ENCODE peak calls at places on chromosomes 11 and 22, in seven cellular contexts. A, P, L, B, I, V and K are unnamed samples.

GRCh38 chr22:50540352-50540751 is 5.3 kb upstream of the KLHDC7B start:
- DNase-seq in A (no peak), P (no peak), L (no peak), B (no peak), I (no peak), V (no peak), K (no peak)

GRCh38 chr11:69126286-69126685 is 29.4 kb upstream of the SMIM38 start:
- DNase-seq in A (no peak), P (no peak), L (no peak), B (no peak), I (no peak), V (peak), K (no peak)

GRCh38 chr11:23509821-23510220 is 649.5 kb upstream of the CCDC179 start:
- DNase-seq in A (no peak), P (no peak), L (no peak), B (no peak), I (no peak), V (no peak), K (no peak)

GRCh38 chr11:122731500-122731913 is 76.0 kb downstream of the UBASH3B start:
- DNase-seq in A (no peak), P (peak), L (no peak), B (no peak), I (no peak), V (no peak), K (no peak)

GRCh38 chr22:43501951-43502874 is 90.4 kb downstream of the MPPED1 start:
- DNase-seq in A (no peak), P (no peak), L (no peak), B (no peak), I (no peak), V (no peak), K (no peak)

GRCh38 chr11:74011360-74012071 is 2.6 kb upstream of the UCP3 start:
- DNase-seq in A (peak), P (no peak), L (no peak), B (no peak), I (peak), V (no peak), K (no peak)

GRCh38 chr11:66421492-66422205 is 814 bp downstream of the NPAS4 start:
- DNase-seq in A (peak), P (peak), L (peak), B (peak), I (peak), V (peak), K (peak)

GRCh38 chr22:41181349-41182241 is 23.5 kb upstream of the L3MBTL2 start:
- DNase-seq in A (no peak), P (peak), L (no peak), B (peak), I (no peak), V (no peak), K (peak)

GRCh38 chr11:3623126-3623525 is 18.7 kb downstream of the ART5 start:
- DNase-seq in A (no peak), P (no peak), L (no peak), B (no peak), I (no peak), V (no peak), K (no peak)

GRCh38 chr22:20673341-20674195 is 100.3 kb upstream of the SERPIND1 start:
- DNase-seq in A (no peak), P (no peak), L (no peak), B (no peak), I (no peak), V (no peak), K (no peak)

GRCh38 chr22:25120093-25120561 is 79.5 kb upstream of the CRYBB3 start:
- DNase-seq in A (no peak), P (no peak), L (peak), B (peak), I (no peak), V (no peak), K (no peak)

GRCh38 chr11:83663446-83663845 is 377.3 kb upstream of the CCDC90B start:
- DNase-seq in A (no peak), P (no peak), L (no peak), B (no peak), I (no peak), V (no peak), K (no peak)

GRCh38 chr22:38294193-38294592 is 21.4 kb upstream of the TMEM184B start:
- DNase-seq in A (no peak), P (no peak), L (no peak), B (no peak), I (no peak), V (no peak), K (no peak)

GRCh38 chr11:47393163-47394049 is 15.0 kb upstream of the SLC39A13 start:
- DNase-seq in A (no peak), P (peak), L (no peak), B (no peak), I (no peak), V (peak), K (no peak)

GRCh38 chr22:36940676-36941075 is 27.2 kb downstream of the CSF2RB start:
- DNase-seq in A (peak), P (no peak), L (no peak), B (no peak), I (peak), V (no peak), K (no peak)

GRCh38 chr11:44621784-44622183 is 56.3 kb downstream of the CD82 start:
- DNase-seq in A (no peak), P (no peak), L (no peak), B (peak), I (no peak), V (peak), K (no peak)

GRCh38 chr11:113675565-113675964 is 30.5 kb downstream of the TMPRSS5 start:
- DNase-seq in A (no peak), P (no peak), L (no peak), B (no peak), I (no peak), V (no peak), K (no peak)

GRCh38 chr11:1825785-1826451 is 8.9 kb upstream of the SYT8 start:
- DNase-seq in A (no peak), P (no peak), L (no peak), B (no peak), I (no peak), V (peak), K (no peak)

GRCh38 chr22:37860796-37861421 is 11.7 kb downstream of the EIF3L start:
- DNase-seq in A (no peak), P (no peak), L (no peak), B (no peak), I (no peak), V (no peak), K (no peak)

GRCh38 chr11:88410636-88411035 is 73.1 kb upstream of the CTSC start:
- DNase-seq in A (no peak), P (no peak), L (no peak), B (no peak), I (no peak), V (no peak), K (peak)

GRCh38 chr22:43110444-43110926 is at the start of gene BIK:
- DNase-seq in A (peak), P (no peak), L (no peak), B (no peak), I (peak), V (no peak), K (no peak)

GRCh38 chr11:74634537-74634936 is 42.2 kb downstream of the POLD3 start:
- DNase-seq in A (no peak), P (no peak), L (peak), B (no peak), I (no peak), V (no peak), K (peak)

GRCh38 chr11:65516135-65516968 is 8.5 kb upstream of the SCYL1 start:
- DNase-seq in A (no peak), P (no peak), L (no peak), B (no peak), I (no peak), V (peak), K (no peak)

GRCh38 chr11:19511413-19512183 is 201.0 kb upstream of the NAV2 start:
- DNase-seq in A (no peak), P (no peak), L (no peak), B (no peak), I (no peak), V (peak), K (no peak)

GRCh38 chr22:17116931-17117330 is 4.2 kb downstream of the TMEM121B start:
- DNase-seq in A (no peak), P (no peak), L (no peak), B (no peak), I (no peak), V (no peak), K (no peak)

GRCh38 chr11:7851391-7851790 is 54.6 kb upstream of the OR5P2 start:
- DNase-seq in A (no peak), P (no peak), L (peak), B (no peak), I (no peak), V (no peak), K (peak)
- TF ChIP-seq CTCF in A (peak), P (no peak), L (peak), B (no peak), I (no peak), V (no peak), K (peak)

GRCh38 chr22:45201678-45202332 is 38.1 kb downstream of the NUP50 start:
- DNase-seq in A (no peak), P (no peak), L (no peak), B (peak), I (no peak), V (no peak), K (peak)
- TF ChIP-seq CTCF in A (no peak), P (no peak), L (no peak), B (no peak), I (no peak), V (no peak), K (no peak)

DNA sequence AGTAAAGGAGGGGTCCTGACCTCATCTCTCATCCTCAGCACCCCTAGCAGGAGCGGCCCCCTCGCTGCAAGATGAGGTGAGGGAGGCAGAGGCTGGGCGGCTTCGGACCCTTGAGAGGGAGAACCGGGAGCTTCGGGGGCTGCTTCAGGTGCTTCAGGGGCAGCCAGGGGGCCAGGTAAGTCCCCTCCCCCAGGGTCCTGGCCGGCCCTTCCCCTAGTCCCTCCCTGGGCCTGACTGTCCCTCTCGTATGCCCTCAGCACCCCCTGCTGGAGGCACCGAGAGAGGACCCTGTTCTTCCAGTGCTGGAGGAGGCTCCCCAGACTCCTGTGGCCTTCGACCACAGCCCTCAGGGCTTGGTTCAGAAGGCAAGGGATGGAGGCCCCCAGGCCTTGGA is 3.7 kb downstream of the CCDC88B start:
- DNase-seq in A (no peak), P (no peak), L (no peak), B (no peak), I (no peak), V (no peak), K (no peak)
- TF ChIP-seq CTCF in A (peak), P (peak), L (peak), B (no peak), I (no peak), V (no peak), K (peak)

GRCh38 chr11:60334005-60334620 is 7.1 kb downstream of the MS4A6E start:
- DNase-seq in A (peak), P (no peak), L (peak), B (no peak), I (peak), V (no peak), K (peak)
- TF ChIP-seq CTCF in A (peak), P (peak), L (peak), B (peak), I (peak), V (peak), K (peak)

DNA sequence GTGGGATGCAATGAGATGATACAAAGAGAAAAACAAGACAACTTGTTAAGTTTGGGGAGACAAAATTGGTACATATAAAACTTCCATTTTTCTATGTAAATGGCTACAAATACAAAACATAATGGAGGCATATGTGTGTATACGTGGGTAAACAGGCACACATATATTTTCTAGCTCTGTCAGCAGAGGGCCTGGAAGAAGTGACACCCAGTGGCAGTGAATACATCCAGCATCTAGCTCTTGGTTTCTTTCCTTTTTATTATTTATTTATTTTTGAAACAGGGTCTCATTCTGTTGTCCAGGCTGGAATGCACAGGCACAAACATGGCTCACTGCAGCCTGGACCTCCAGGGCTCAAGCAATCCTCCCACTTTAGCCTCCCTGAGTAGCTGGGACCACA is 5.0 kb upstream of the RASL10A start:
- DNase-seq in A (no peak), P (no peak), L (no peak), B (no peak), I (no peak), V (no peak), K (no peak)
- TF ChIP-seq CTCF in A (no peak), P (no peak), L (peak), B (no peak), I (no peak), V (no peak), K (peak)

GRCh38 chr11:103464420-103464819 is 355.2 kb downstream of the DYNC2H1 start:
- DNase-seq in A (no peak), P (no peak), L (no peak), B (no peak), I (no peak), V (no peak), K (no peak)
- TF ChIP-seq CTCF in A (no peak), P (no peak), L (no peak), B (no peak), I (no peak), V (no peak), K (peak)

GRCh38 chr22:27110985-27111451 is 453.6 kb downstream of the MIAT start:
- DNase-seq in A (no peak), P (no peak), L (no peak), B (no peak), I (no peak), V (peak), K (no peak)
- TF ChIP-seq CTCF in A (no peak), P (no peak), L (no peak), B (no peak), I (no peak), V (no peak), K (no peak)

GRCh38 chr11:107689317-107690202 is 22.3 kb downstream of the SLN start:
- DNase-seq in A (no peak), P (peak), L (peak), B (peak), I (peak), V (no peak), K (no peak)
- TF ChIP-seq CTCF in A (peak), P (peak), L (peak), B (peak), I (peak), V (peak), K (peak)